ENCODE peak calls at places on chromosome 11, in eight cellular contexts. Y, S, F, H, U, Q, K and B are unnamed samples.

GRCh38 chr11:116930177-116930576 is 92.8 kb upstream of the APOA1 start:
- DNase-seq in Y (no peak), S (peak), F (no peak), H (no peak), U (peak), Q (no peak), K (peak), B (no peak)

GRCh38 chr11:9771126-9771624 is 107.3 kb downstream of the SWAP70 start:
- DNase-seq in Y (no peak), S (no peak), F (no peak), H (no peak), U (no peak), Q (no peak), K (no peak), B (no peak)

GRCh38 chr11:19805827-19806226 is 93.2 kb downstream of the NAV2 start:
- DNase-seq in Y (no peak), S (no peak), F (no peak), H (no peak), U (no peak), Q (no peak), K (no peak), B (no peak)

GRCh38 chr11:35608502-35608901 is 9.8 kb upstream of the FJX1 start:
- DNase-seq in Y (no peak), S (no peak), F (no peak), H (no peak), U (no peak), Q (no peak), K (no peak), B (no peak)

GRCh38 chr11:72985645-72986044 is 156.5 kb downstream of the FCHSD2 start:
- DNase-seq in Y (no peak), S (no peak), F (no peak), H (no peak), U (no peak), Q (no peak), K (no peak), B (no peak)

GRCh38 chr11:27613670-27613950 is 86.6 kb downstream of the BDNF start:
- DNase-seq in Y (no peak), S (no peak), F (no peak), H (no peak), U (no peak), Q (no peak), K (no peak), B (no peak)

GRCh38 chr11:72534859-72535547 is 100.7 kb upstream of the CLPB start:
- DNase-seq in Y (no peak), S (peak), F (peak), H (no peak), U (no peak), Q (no peak), K (no peak), B (no peak)

GRCh38 chr11:13970986-13971385 is 8.5 kb downstream of the SPON1 start:
- DNase-seq in Y (no peak), S (peak), F (peak), H (no peak), U (peak), Q (no peak), K (no peak), B (no peak)

GRCh38 chr11:23272095-23272494 is 411.8 kb upstream of the CCDC179 start:
- DNase-seq in Y (no peak), S (no peak), F (no peak), H (no peak), U (no peak), Q (no peak), K (no peak), B (no peak)

GRCh38 chr11:57781529-57781943 is 19.9 kb downstream of the CTNND1 start:
- DNase-seq in Y (no peak), S (no peak), F (no peak), H (peak), U (no peak), Q (no peak), K (no peak), B (no peak)

GRCh38 chr11:94521684-94522083 is 9.4 kb downstream of the C11orf97 start:
- DNase-seq in Y (no peak), S (peak), F (no peak), H (no peak), U (no peak), Q (no peak), K (no peak), B (no peak)